ENCODE peak calls at places on chromosome 3, in six cellular contexts. Q is H1, D is GM12891, F is HepG2, U is K562, G is GM12878. P is an unnamed sample.

GRCh38 chr3:180630360-180630759 is 28.4 kb downstream of the TTC14 start:
- DNase-seq in U (no peak), Q (no peak), D (no peak), G (no peak), F (no peak), P (no peak)

GRCh38 chr3:119018690-119019463 is 15.8 kb downstream of the IGSF11 start:
- DNase-seq in G (no peak), U (no peak), Q (no peak), D (no peak), F (no peak), P (no peak)

GRCh38 chr3:9214599-9214998 is 34.8 kb downstream of the SRGAP3 start:
- DNase-seq in D (no peak), G (no peak), Q (no peak), U (no peak), F (no peak), P (no peak)

GRCh38 chr3:138440137-138440536 is 5.7 kb downstream of the ESYT3 start:
- DNase-seq in U (no peak), F (no peak), Q (no peak), G (no peak), D (no peak), P (no peak)

GRCh38 chr3:117868766-117869165 is 1159.2 kb downstream of the TUSC7 start:
- DNase-seq in F (no peak), G (no peak), D (no peak), Q (no peak), U (no peak), P (no peak)

GRCh38 chr3:138440596-138440995 is 6.2 kb downstream of the ESYT3 start:
- DNase-seq in G (no peak), U (no peak), F (no peak), Q (no peak), D (no peak), P (no peak)

GRCh38 chr3:121175083-121175482 is 267.1 kb downstream of the STXBP5L start:
- DNase-seq in G (no peak), U (no peak), F (no peak), Q (no peak), D (no peak), P (no peak)

GRCh38 chr3:59313365-59313764 is 263.5 kb upstream of the CFAP20DC start:
- DNase-seq in Q (no peak), U (peak), F (peak), D (peak), G (no peak), P (peak)

GRCh38 chr3:13277130-13277783 is 142.9 kb downstream of the NUP210 start:
- DNase-seq in Q (no peak), D (no peak), G (no peak), U (no peak), F (no peak), P (no peak)

GRCh38 chr3:131147534-131147933 is 120.9 kb downstream of the NEK11 start:
- DNase-seq in F (no peak), Q (no peak), U (no peak), G (no peak), D (no peak), P (no peak)

GRCh38 chr3:55523471-55523870 is 36.4 kb upstream of the WNT5A start:
- DNase-seq in U (no peak), F (no peak), Q (no peak), D (no peak), G (no peak), P (no peak)

GRCh38 chr3:188421836-188422540 is 268.0 kb downstream of the LPP start:
- DNase-seq in G (peak), F (no peak), U (no peak), D (no peak), Q (no peak), P (no peak)

GRCh38 chr3:123392871-123393620 is 55.8 kb downstream of the ADCY5 start:
- DNase-seq in F (no peak), G (no peak), U (no peak), D (no peak), Q (no peak), P (no peak)

GRCh38 chr3:98705694-98706093 is 57.4 kb upstream of the ST3GAL6 start:
- DNase-seq in F (no peak), Q (no peak), G (no peak), U (no peak), D (no peak), P (no peak)

GRCh38 chr3:172626241-172626640 is 84.6 kb downstream of the NCEH1 start:
- DNase-seq in U (no peak), D (no peak), F (no peak), Q (no peak), G (no peak), P (no peak)

GRCh38 chr3:59899068-59899467 is 849.2 kb upstream of the CFAP20DC start:
- DNase-seq in U (no peak), Q (no peak), G (no peak), F (no peak), D (no peak), P (no peak)

GRCh38 chr3:42057561-42058211 is 33.5 kb upstream of the TRAK1 start:
- DNase-seq in Q (no peak), G (no peak), F (no peak), D (no peak), U (no peak), P (no peak)

GRCh38 chr3:42572278-42572677 is 9.5 kb downstream of the SEC22C start:
- DNase-seq in D (no peak), Q (no peak), G (no peak), F (peak), U (peak), P (no peak)

GRCh38 chr3:194375921-194376570 is 6.5 kb upstream of the LRRC15 start:
- DNase-seq in F (no peak), D (no peak), G (no peak), U (no peak), Q (no peak), P (no peak)

GRCh38 chr3:73716418-73716817 is 91.7 kb upstream of the PDZRN3 start:
- DNase-seq in F (no peak), D (no peak), Q (no peak), U (no peak), G (no peak), P (no peak)

GRCh38 chr3:151796105-151796705 is 17.7 kb upstream of the AADAC start:
- DNase-seq in G (no peak), Q (no peak), U (no peak), D (no peak), F (no peak), P (no peak)

GRCh38 chr3:143001034-143001368 is 369 bp upstream of the U2SURP start:
- DNase-seq in G (no peak), Q (no peak), F (no peak), U (no peak), D (peak), P (peak)

GRCh38 chr3:112120485-112120836 is 12.6 kb downstream of the GCSAM start:
- DNase-seq in Q (no peak), U (no peak), F (no peak), G (no peak), D (no peak), P (no peak)

GRCh38 chr3:52248816-52249547 is 3.4 kb downstream of the PPM1M start:
- DNase-seq in F (no peak), Q (no peak), U (peak), D (no peak), G (no peak), P (no peak)

GRCh38 chr3:114660124-114660523 is 366.3 kb downstream of the TIGIT start:
- DNase-seq in U (no peak), D (no peak), F (no peak), Q (no peak), G (no peak), P (no peak)
- TF ChIP-seq TAF1 in U (no peak), D (no peak), F (no peak), Q (no peak), G (no peak), P (no peak)

GRCh38 chr3:65664436-65664835 is 374.3 kb downstream of the MAGI1 start:
- DNase-seq in G (no peak), U (no peak), F (no peak), D (no peak), Q (no peak), P (no peak)

GRCh38 chr3:65667963-65668362 is 370.8 kb downstream of the MAGI1 start:
- DNase-seq in U (no peak), D (no peak), G (no peak), Q (no peak), F (no peak), P (no peak)

GRCh38 chr3:65665922-65666321 is 372.8 kb downstream of the MAGI1 start:
- DNase-seq in F (no peak), U (no peak), Q (no peak), G (no peak), D (no peak), P (no peak)

GRCh38 chr3:65664927-65665326 is 373.8 kb downstream of the MAGI1 start:
- DNase-seq in F (no peak), G (no peak), U (peak), Q (no peak), D (no peak), P (no peak)

DNA sequence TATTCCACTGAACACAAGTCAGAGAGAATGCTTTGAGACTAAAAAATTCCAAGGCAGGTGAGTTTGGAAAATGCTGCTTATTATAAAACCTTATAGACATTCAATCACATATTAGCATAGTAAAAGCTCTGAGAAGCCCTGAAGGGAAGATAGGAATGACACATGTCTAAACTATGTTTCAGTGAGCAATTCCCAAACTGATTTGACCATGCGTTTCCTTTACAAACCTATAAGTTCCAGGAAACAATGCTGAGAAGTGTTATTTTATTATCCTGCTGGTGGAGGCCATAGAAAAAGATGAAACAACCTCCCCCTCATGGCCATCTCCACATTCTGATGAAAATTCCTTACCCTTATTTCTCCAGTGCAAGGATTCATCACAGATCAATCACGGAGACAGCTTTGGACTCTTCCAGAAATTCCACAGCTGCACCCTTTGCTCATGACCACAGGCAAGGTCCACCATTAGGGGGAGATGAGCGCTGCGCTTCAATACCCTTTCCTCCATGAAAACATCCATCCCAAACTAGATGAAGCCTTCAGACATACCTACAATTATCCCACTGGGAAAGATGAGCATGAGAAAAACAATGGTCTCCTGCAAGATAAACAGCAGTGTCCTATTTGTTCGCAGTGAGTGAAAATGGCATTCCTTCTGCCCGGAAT is 372.2 kb downstream of the MAGI1 start:
- DNase-seq in U (no peak), Q (no peak), F (no peak), G (no peak), D (no peak), P (no peak)
- TF ChIP-seq POLR2A in U (no peak), Q (no peak), F (no peak), G (no peak), D (no peak), P (no peak)

DNA sequence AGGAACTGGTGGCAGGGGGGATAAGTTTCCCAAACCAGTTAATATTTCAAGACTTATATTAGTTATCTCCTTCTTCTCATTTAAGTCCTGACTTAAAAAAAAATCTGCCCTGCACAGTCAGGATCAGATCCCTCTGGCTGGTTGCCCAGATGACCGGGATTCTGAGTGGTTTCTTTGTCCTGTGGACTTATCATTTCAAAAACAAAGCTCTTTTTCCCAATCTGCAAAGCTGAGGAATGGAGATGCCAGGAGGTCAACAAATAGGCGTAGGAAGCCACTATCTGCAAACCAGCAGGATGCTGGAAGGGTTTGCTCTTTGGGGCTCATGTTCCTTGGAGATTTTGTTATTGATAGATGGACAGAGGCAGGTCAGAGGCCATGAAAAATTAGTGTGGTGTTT is 5.8 kb downstream of the C3orf20 start:
- DNase-seq in G (no peak), Q (no peak), D (no peak), U (peak), F (peak), P (no peak)
- TF ChIP-seq TAF1 in G (no peak), Q (no peak), D (no peak), U (no peak), F (no peak), P (no peak)

GRCh38 chr3:190585771-190586630 is 72.1 kb downstream of the IL1RAP start:
- DNase-seq in F (peak), G (no peak), Q (peak), U (peak), D (no peak), P (no peak)
- TF ChIP-seq POLR2A in F (no peak), G (no peak), Q (no peak), U (no peak), D (no peak), P (no peak)

DNA sequence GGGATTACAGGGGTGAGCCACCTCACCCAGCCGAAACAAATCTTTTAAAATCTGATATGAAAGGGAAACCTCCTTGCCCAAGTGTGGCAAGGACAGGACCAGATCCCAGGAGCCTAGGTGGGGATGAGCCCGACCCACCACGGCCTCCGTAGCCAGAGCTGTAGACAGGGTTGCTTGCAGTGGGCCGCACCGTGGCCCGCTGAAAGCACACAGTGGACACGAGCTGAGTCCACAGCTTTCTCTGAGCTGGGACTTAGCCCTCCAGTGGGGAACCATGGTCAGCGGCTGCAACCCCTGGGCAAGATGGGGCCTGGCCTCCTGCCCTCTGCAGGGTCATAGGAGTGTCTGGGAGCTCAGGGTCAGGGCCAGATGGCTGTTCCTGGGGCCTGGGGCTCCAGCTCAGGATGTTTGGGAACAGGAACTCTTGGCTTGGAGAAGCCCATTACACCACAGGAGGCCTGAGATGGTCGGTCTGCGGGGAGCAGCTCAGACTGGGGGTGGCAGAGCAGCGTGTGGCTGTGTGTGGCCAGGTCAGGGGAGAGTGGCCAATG is 24.7 kb downstream of the GP9 start:
- DNase-seq in D (no peak), U (no peak), Q (no peak), G (no peak), F (no peak), P (no peak)
- TF ChIP-seq TAF1 in D (no peak), U (no peak), Q (no peak), G (no peak), F (no peak), P (no peak)

DNA sequence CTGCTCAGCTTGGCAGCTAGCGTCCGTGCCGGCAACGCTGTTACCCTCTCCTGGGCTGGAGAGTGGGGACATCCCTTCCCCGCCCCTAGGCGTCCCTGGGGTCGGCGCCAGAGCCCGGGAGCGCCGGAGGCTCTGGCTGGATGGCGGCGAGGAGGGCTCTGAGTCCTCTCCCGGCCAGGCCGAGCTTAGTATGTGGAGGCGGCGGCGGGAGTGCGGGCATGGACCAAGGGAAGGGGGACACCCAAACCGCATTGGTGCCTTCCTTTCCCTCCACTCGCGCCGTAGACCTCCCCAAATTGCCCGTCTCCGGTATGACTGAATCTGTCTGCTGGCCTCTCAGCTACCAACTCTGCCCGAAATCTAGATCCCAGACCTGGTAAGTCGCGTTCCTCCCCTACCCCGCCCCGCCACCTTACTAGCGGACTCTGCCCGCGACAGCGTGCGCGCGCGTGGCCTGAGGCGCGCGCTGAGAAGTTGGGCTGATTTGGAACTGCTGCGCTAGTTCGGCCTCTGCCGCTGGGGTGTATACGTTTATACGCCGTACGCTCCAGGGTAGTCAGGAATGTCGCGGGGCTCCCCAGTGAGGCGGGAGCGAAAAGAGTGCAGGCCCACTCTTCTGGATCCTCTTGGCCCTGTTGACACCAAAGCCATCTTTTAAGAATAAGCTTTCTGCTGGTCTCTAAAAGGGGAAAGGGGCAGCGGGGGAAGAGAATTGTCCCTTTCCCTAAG is 12.2 kb downstream of the ZIC1 start:
- DNase-seq in Q (no peak), F (no peak), G (no peak), U (no peak), D (no peak), P (no peak)
- TF ChIP-seq POLR2A in Q (no peak), F (no peak), G (no peak), U (no peak), D (no peak), P (no peak)

GRCh38 chr3:40924559-40925058 is 274.7 kb upstream of the CTNNB1 start:
- DNase-seq in D (no peak), F (peak), U (no peak), Q (no peak), G (no peak), P (no peak)

GRCh38 chr3:40915346-40915865 is 283.9 kb upstream of the CTNNB1 start:
- DNase-seq in G (no peak), Q (no peak), D (no peak), F (no peak), U (no peak), P (no peak)

GRCh38 chr3:40923130-40923529 is 276.2 kb upstream of the CTNNB1 start:
- DNase-seq in Q (no peak), F (no peak), G (no peak), U (no peak), D (no peak), P (no peak)

GRCh38 chr3:40921251-40921650 is 278.1 kb upstream of the CTNNB1 start:
- DNase-seq in G (no peak), U (no peak), Q (no peak), F (no peak), D (no peak), P (no peak)

DNA sequence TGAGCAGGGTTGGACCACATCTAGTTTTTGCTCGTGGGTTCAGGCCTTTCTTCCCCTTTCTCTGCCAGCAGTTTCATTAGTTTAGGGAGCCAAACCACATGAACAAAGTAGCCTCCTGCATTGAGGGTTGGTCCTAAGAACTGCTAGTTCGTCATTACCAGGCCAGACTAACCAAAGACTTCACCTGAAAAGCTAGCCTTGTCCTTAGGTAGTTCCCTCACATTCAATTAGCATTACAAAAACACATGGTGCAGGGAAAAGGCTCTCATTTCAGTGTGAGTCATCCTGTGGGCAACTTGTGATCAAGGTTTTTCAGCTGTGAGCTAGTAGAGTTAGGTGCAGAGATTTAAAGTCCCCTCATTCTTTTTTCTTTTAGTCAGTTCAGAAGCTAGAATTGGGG is 279.3 kb upstream of the CTNNB1 start:
- DNase-seq in G (peak), U (no peak), Q (no peak), D (no peak), F (no peak), P (no peak)
- TF ChIP-seq TAF1 in G (no peak), U (no peak), Q (no peak), D (no peak), F (no peak), P (no peak)

GRCh38 chr3:10357095-10357494 is 36.2 kb upstream of the SEC13 start:
- DNase-seq in U (no peak), D (no peak), G (no peak), F (no peak), Q (no peak), P (no peak)
- TF ChIP-seq POLR2A in U (no peak), D (no peak), G (no peak), F (no peak), Q (no peak), P (no peak)

DNA sequence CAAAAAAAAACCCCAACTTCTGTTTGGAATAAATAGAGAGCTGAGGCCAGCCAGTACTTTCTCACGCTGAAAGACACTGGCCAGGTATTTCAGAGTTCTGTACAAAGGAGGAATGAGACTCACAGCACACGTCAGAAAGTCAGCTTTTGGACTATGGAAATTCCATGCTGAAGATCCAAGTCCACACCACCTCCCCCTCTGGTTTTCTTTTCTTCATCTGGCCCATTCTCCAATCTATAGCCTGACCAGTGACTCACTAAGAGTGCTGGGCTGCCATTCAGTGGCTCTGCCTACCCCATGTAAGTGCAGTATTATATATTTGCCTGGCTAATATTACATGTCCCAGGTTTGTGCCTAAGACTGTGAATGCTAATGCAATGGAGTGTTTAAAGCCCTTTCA is 13.9 kb downstream of the BOC start:
- DNase-seq in U (no peak), D (no peak), Q (no peak), G (no peak), F (no peak), P (no peak)
- TF ChIP-seq TAF1 in U (no peak), D (no peak), Q (no peak), G (no peak), F (no peak), P (no peak)

P was measured in GM12892.